ENCODE peak calls at places on chromosomes 3 and 15, in ten cellular contexts. A, C, S, I, W, P, D, U, G and N are unnamed samples.

GRCh38 chr3:193771011-193771697 is 178.1 kb downstream of the OPA1 start:
- DNase-seq in A (no peak), C (no peak), S (no peak), I (no peak), W (no peak), P (no peak), D (no peak), U (no peak), G (no peak), N (no peak)

GRCh38 chr3:52301042-52301441 is 13.4 kb downstream of the GLYCTK start:
- DNase-seq in A (no peak), C (no peak), S (no peak), I (no peak), W (no peak), P (no peak), D (no peak), U (no peak), G (no peak), N (no peak)

GRCh38 chr15:70584838-70585706 is 178.3 kb downstream of the UACA start:
- DNase-seq in A (peak), C (no peak), S (peak), I (no peak), W (peak), P (peak), D (no peak), U (peak), G (no peak), N (peak)

GRCh38 chr3:163924600-163924999 is 1153.7 kb downstream of the SI start:
- DNase-seq in A (peak), C (no peak), S (no peak), I (no peak), W (no peak), P (no peak), D (no peak), U (no peak), G (no peak), N (no peak)

GRCh38 chr15:83919319-83919830 is 265.5 kb downstream of the ADAMTSL3 start:
- DNase-seq in A (no peak), C (no peak), S (no peak), I (no peak), W (peak), P (no peak), D (no peak), U (no peak), G (peak), N (peak)

GRCh38 chr3:167493240-167493639 is 19.4 kb upstream of the SERPINI2 start:
- DNase-seq in A (no peak), C (no peak), S (no peak), I (no peak), W (no peak), P (peak), D (no peak), U (no peak), G (peak), N (no peak)

GRCh38 chr3:146156060-146156459 is 4.9 kb downstream of the PLOD2 start:
- DNase-seq in A (no peak), C (no peak), S (no peak), I (no peak), W (no peak), P (no peak), D (no peak), U (no peak), G (peak), N (no peak)

GRCh38 chr15:68820205-68820588 is 498 bp downstream of the ANP32A start:
- DNase-seq in A (peak), C (no peak), S (peak), I (peak), W (no peak), P (peak), D (no peak), U (peak), G (peak), N (peak)

GRCh38 chr3:195549931-195550519 is 6.9 kb upstream of the PPP1R2 start:
- DNase-seq in A (no peak), C (no peak), S (peak), I (peak), W (peak), P (no peak), D (no peak), U (no peak), G (no peak), N (peak)

GRCh38 chr3:1943395-1944118 is 155.1 kb upstream of the CNTN4 start:
- DNase-seq in A (no peak), C (no peak), S (no peak), I (no peak), W (no peak), P (no peak), D (no peak), U (no peak), G (no peak), N (no peak)

GRCh38 chr15:66878761-66879160 is 176.7 kb downstream of the SMAD6 start:
- DNase-seq in A (no peak), C (no peak), S (no peak), I (no peak), W (no peak), P (no peak), D (no peak), U (no peak), G (no peak), N (no peak)

GRCh38 chr3:13018561-13019242 is 54.5 kb downstream of the IQSEC1 start:
- DNase-seq in A (no peak), C (no peak), S (no peak), I (no peak), W (no peak), P (no peak), D (no peak), U (no peak), G (no peak), N (no peak)

GRCh38 chr3:105328338-105328730 is 38.4 kb upstream of the ALCAM start:
- DNase-seq in A (no peak), C (peak), S (no peak), I (no peak), W (no peak), P (no peak), D (no peak), U (peak), G (peak), N (no peak)

GRCh38 chr3:141413387-141414140 is 45.3 kb downstream of the ZBTB38 start:
- DNase-seq in A (no peak), C (no peak), S (no peak), I (no peak), W (no peak), P (no peak), D (no peak), U (no peak), G (peak), N (no peak)

GRCh38 chr3:127787071-127787490 is 35.2 kb downstream of the MGLL start:
- DNase-seq in A (no peak), C (no peak), S (no peak), I (no peak), W (no peak), P (no peak), D (no peak), U (no peak), G (peak), N (no peak)

GRCh38 chr3:136735103-136735502 is 17.1 kb downstream of the STAG1 start:
- DNase-seq in A (no peak), C (no peak), S (no peak), I (no peak), W (no peak), P (no peak), D (no peak), U (no peak), G (no peak), N (no peak)

GRCh38 chr15:69167218-69167842 is 6.9 kb downstream of the GLCE start:
- DNase-seq in A (no peak), C (no peak), S (no peak), I (no peak), W (no peak), P (no peak), D (no peak), U (no peak), G (no peak), N (no peak)

GRCh38 chr3:55376753-55377347 is 110.3 kb downstream of the WNT5A start:
- DNase-seq in A (no peak), C (no peak), S (no peak), I (no peak), W (no peak), P (no peak), D (no peak), U (no peak), G (no peak), N (no peak)

GRCh38 chr3:149620291-149621020 is 37.4 kb downstream of the WWTR1 start:
- DNase-seq in A (no peak), C (no peak), S (no peak), I (peak), W (peak), P (no peak), D (peak), U (no peak), G (peak), N (no peak)

GRCh38 chr3:117201906-117202305 is 492.3 kb downstream of the TUSC7 start:
- DNase-seq in A (no peak), C (no peak), S (no peak), I (no peak), W (no peak), P (no peak), D (no peak), U (no peak), G (no peak), N (no peak)

GRCh38 chr3:43473737-43474136 is 148.1 kb downstream of the ANO10 start:
- DNase-seq in A (no peak), C (no peak), S (no peak), I (no peak), W (no peak), P (no peak), D (no peak), U (no peak), G (no peak), N (no peak)

GRCh38 chr15:88615303-88616107 is 5.6 kb upstream of the AEN start:
- DNase-seq in A (peak), C (no peak), S (no peak), I (no peak), W (no peak), P (no peak), D (no peak), U (no peak), G (no peak), N (peak)

GRCh38 chr15:34114739-34115138 is 12.9 kb downstream of the PGBD4 start:
- DNase-seq in A (no peak), C (no peak), S (no peak), I (no peak), W (no peak), P (no peak), D (no peak), U (no peak), G (no peak), N (no peak)

GRCh38 chr3:23253214-23253613 is 50.1 kb downstream of the UBE2E2 start:
- DNase-seq in A (no peak), C (no peak), S (no peak), I (no peak), W (no peak), P (no peak), D (no peak), U (no peak), G (no peak), N (no peak)

GRCh38 chr3:41000471-41000870 is 198.8 kb upstream of the CTNNB1 start:
- DNase-seq in A (no peak), C (no peak), S (no peak), I (peak), W (no peak), P (no peak), D (no peak), U (no peak), G (peak), N (no peak)

GRCh38 chr3:96449803-96450202 is 364.6 kb upstream of the EPHA6 start:
- DNase-seq in A (no peak), C (no peak), S (no peak), I (no peak), W (no peak), P (no peak), D (no peak), U (no peak), G (no peak), N (no peak)

GRCh38 chr3:151559736-151560135 is 98.9 kb upstream of the IGSF10 start:
- DNase-seq in A (no peak), C (no peak), S (no peak), I (no peak), W (no peak), P (no peak), D (no peak), U (no peak), G (no peak), N (no peak)

GRCh38 chr3:22089284-22089683 is 338.3 kb upstream of the ZNF385D start:
- DNase-seq in A (no peak), C (no peak), S (no peak), I (peak), W (peak), P (no peak), D (no peak), U (peak), G (peak), N (peak)
- TF ChIP-seq CTCF in A (no peak), C (peak), S (no peak), I (peak), W (peak), P (peak), D (peak), U (peak), G (peak), N (peak)

GRCh38 chr3:119690043-119690656 is 12.7 kb upstream of the CFAP91 start:
- DNase-seq in A (no peak), C (no peak), S (no peak), I (peak), W (peak), P (no peak), D (no peak), U (peak), G (peak), N (no peak)
- TF ChIP-seq CTCF in A (no peak), C (peak), S (no peak), I (peak), W (peak), P (peak), D (peak), U (peak), G (peak), N (no peak)

GRCh38 chr15:74320358-74321247 is 46.8 kb downstream of the CYP11A1 start:
- DNase-seq in A (peak), C (no peak), S (peak), I (peak), W (peak), P (peak), D (no peak), U (peak), G (peak), N (peak)
- TF ChIP-seq CTCF in A (no peak), C (peak), S (peak), I (peak), W (peak), P (peak), D (peak), U (peak), G (peak), N (peak)

GRCh38 chr3:191328963-191329653 is at the start of gene CCDC50:
- DNase-seq in A (peak), C (peak), S (peak), I (peak), W (peak), P (peak), D (no peak), U (peak), G (peak), N (peak)
- TF ChIP-seq CTCF in A (no peak), C (no peak), S (no peak), I (no peak), W (no peak), P (no peak), D (no peak), U (no peak), G (no peak), N (no peak)

GRCh38 chr3:9809239-9809614 is 835 bp upstream of the TTLL3 start:
- DNase-seq in A (peak), C (no peak), S (no peak), I (no peak), W (no peak), P (no peak), D (no peak), U (no peak), G (no peak), N (no peak)

GRCh38 chr3:9809615-9810356 is at the start of gene TTLL3:
- DNase-seq in A (peak), C (peak), S (peak), I (peak), W (peak), P (peak), D (no peak), U (no peak), G (peak), N (peak)

GRCh38 chr3:9806688-9807589 is 3.1 kb upstream of the TTLL3 start:
- DNase-seq in A (no peak), C (no peak), S (no peak), I (no peak), W (no peak), P (no peak), D (no peak), U (no peak), G (no peak), N (no peak)

GRCh38 chr3:9807981-9808344 is 2.1 kb upstream of the TTLL3 start:
- DNase-seq in A (no peak), C (no peak), S (no peak), I (no peak), W (no peak), P (no peak), D (no peak), U (no peak), G (no peak), N (no peak)

DNA sequence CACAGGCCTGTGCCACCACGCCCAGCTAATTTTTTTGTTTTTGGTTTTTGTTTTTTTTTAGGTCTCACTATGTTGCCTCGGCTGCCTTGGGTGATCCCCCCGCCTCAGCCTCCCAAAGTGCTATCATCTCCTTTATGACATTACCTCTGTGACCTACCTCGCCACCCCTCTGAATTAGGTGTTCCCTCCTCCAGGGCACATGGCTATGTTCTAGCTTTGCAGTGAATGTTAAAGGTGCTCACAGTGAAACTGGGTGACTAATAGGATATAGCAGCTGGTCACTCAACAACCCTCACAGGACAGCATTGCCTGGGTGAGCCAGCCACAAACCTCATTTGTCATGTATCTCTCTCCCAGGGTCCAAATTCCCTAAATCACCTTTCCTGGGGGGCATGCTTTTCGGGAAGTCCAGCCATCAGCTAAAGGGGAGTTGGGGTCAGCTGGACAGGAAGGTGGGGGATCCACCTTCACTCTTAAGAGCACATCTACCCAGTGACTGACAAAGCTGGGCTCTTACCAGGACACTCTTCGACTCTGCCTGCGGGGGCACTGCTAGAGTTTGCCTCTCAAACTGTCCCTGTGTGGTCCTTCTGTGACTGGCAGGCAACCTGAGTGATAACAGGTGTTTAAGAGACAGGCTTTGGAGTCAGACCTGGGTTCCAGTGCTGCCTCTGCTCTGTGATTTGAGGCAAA is 1.6 kb upstream of the TTLL3 start:
- DNase-seq in A (no peak), C (no peak), S (peak), I (peak), W (peak), P (peak), D (no peak), U (no peak), G (peak), N (peak)
- TF ChIP-seq CTCF in A (no peak), C (peak), S (peak), I (no peak), W (peak), P (peak), D (peak), U (peak), G (peak), N (peak)

DNA sequence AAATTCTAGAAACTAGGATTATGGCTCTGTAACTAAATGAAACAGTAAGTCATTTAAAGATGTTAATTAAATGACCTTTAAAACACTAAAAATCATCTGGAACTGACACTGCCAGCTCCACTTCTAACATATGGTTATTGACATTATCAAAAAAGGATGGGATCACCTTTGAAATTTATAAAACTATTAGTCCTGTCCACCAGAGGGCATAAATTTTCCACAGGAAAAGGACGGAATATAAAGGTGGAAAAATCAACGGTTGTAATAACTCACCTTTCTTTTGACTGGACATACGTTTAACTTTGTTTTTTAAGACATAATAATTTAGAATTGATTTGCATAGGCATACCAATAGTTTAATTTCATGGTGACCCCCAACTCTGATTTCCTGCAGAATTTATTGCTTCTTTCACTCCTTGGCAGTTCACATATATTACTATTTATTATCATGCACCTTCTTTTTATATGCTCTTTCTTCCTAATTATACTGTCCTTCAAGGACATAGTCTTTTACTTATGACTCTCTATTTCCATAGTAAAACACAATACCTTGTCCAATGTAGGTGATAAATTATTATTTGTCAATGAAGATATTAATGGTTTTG is 345.7 kb downstream of the CADM2 start:
- DNase-seq in A (no peak), C (no peak), S (no peak), I (no peak), W (peak), P (no peak), D (no peak), U (peak), G (no peak), N (no peak)
- TF ChIP-seq CTCF in A (no peak), C (no peak), S (no peak), I (no peak), W (peak), P (peak), D (no peak), U (peak), G (peak), N (no peak)